ENCODE peak calls at places on chromosomes 3 and 15, in eight cellular contexts. O is frontal cortex; R is head of caudate nucleus; M is NCI-H2171; Y is activated T-cell treated with anti-CD3 and anti-CD28 coated beads, Interleukin-2, amount 50 U/mL, for 72 hours; G is activated naive CD4-positive, alpha-beta T cell; L is activated gamma-delta T cell treated with Interleukin-2 at 50 U/mL for 16 hours; T is WTC11. Q is an unnamed sample.

GRCh38 chr3:56881035-56881575 is 79.4 kb upstream of the ARHGEF3 start:
- DNase-seq in O (no peak), G (no peak), T (no peak), R (no peak), L (no peak), M (no peak), Y (no peak), Q (no peak)

GRCh38 chr3:15241341-15241740 is 35.3 kb downstream of the CAPN7 start:
- DNase-seq in G (no peak), O (no peak), M (no peak), L (peak), T (peak), Y (peak), R (no peak), Q (peak)

GRCh38 chr3:195140816-195141793 is 129.9 kb downstream of the XXYLT1 start:
- DNase-seq in O (no peak), G (no peak), M (no peak), R (no peak), L (no peak), Y (no peak), T (no peak), Q (no peak)

GRCh38 chr3:1578105-1578833 is 485.4 kb downstream of the CNTN6 start:
- DNase-seq in M (no peak), O (no peak), R (no peak), Y (no peak), L (no peak), G (no peak), T (no peak), Q (no peak)

GRCh38 chr3:51538115-51538458 is 432 bp upstream of the RAD54L2 start:
- DNase-seq in O (peak), G (no peak), M (no peak), R (no peak), T (no peak), Y (no peak), L (no peak), Q (peak)

GRCh38 chr15:43067717-43068461 is 37.9 kb downstream of the UBR1 start:
- DNase-seq in O (no peak), R (no peak), Y (peak), T (no peak), G (no peak), L (no peak), M (no peak), Q (peak)

GRCh38 chr3:100076544-100077529 is 37.5 kb downstream of the FILIP1L start:
- DNase-seq in R (no peak), G (no peak), O (no peak), M (no peak), L (no peak), T (no peak), Y (no peak), Q (no peak)

GRCh38 chr3:42031808-42032475 is 59.2 kb upstream of the TRAK1 start:
- DNase-seq in O (no peak), Y (no peak), G (no peak), L (no peak), R (no peak), M (no peak), T (no peak), Q (peak)

GRCh38 chr15:32790352-32790999 is 72.7 kb downstream of the GREM1 start:
- DNase-seq in G (no peak), R (no peak), Y (no peak), O (no peak), L (no peak), T (no peak), M (no peak), Q (peak)

GRCh38 chr15:25884354-25884753 is 21.2 kb upstream of the ATP10A start:
- DNase-seq in Y (no peak), G (no peak), L (no peak), O (no peak), R (no peak), T (no peak), M (no peak), Q (no peak)

GRCh38 chr3:120170223-120170622 is 76.0 kb upstream of the GSK3B start:
- DNase-seq in L (no peak), O (no peak), R (no peak), M (no peak), G (no peak), T (no peak), Y (peak), Q (peak)

GRCh38 chr3:23175361-23176073 is 27.6 kb upstream of the UBE2E2 start:
- DNase-seq in L (no peak), Y (no peak), R (no peak), O (no peak), T (no peak), M (no peak), G (no peak), Q (no peak)

GRCh38 chr15:75578948-75579908 is at the start of gene PTPN9:
- DNase-seq in Y (peak), T (peak), R (peak), L (peak), O (peak), G (peak), M (peak), Q (peak)

GRCh38 chr15:45703670-45704328 is 69.0 kb downstream of the SQOR start:
- DNase-seq in Y (no peak), L (no peak), M (no peak), G (no peak), R (no peak), O (no peak), T (peak), Q (no peak)

GRCh38 chr3:151909720-151910405 is 36.4 kb downstream of the SUCNR1 start:
- DNase-seq in Y (no peak), R (no peak), T (no peak), G (no peak), M (no peak), L (no peak), O (no peak), Q (peak)

GRCh38 chr3:106025151-106025722 is 156.4 kb upstream of the CBLB start:
- DNase-seq in L (no peak), O (no peak), Y (no peak), R (no peak), M (peak), T (no peak), G (no peak), Q (peak)

GRCh38 chr3:126117212-126117611 is 33.3 kb upstream of the SLC41A3 start:
- DNase-seq in G (no peak), R (no peak), O (no peak), L (no peak), M (no peak), T (no peak), Y (no peak), Q (no peak)

Q was measured in GM03348.